ENCODE peak calls at places on chromosomes 3 and 15, in four cellular contexts. D, Y, I and U are unnamed samples.

GRCh38 chr3:139836656-139837464 is 98.1 kb upstream of the CLSTN2 start:
- DNase-seq in D (no peak), Y (no peak), I (no peak), U (no peak)

GRCh38 chr3:132315851-132316250 is 1.4 kb upstream of the ACP3 start:
- DNase-seq in D (no peak), Y (no peak), I (no peak), U (no peak)

GRCh38 chr3:107985496-107985895 is 105.3 kb downstream of the CD47 start:
- DNase-seq in D (no peak), Y (no peak), I (no peak), U (no peak)

GRCh38 chr3:13073976-13074375 is 747 bp upstream of the IQSEC1 start:
- DNase-seq in D (no peak), Y (no peak), I (no peak), U (no peak)

GRCh38 chr3:14803101-14803980 is 15.4 kb upstream of the FGD5 start:
- DNase-seq in D (peak), Y (peak), I (peak), U (no peak)

GRCh38 chr15:35484231-35484945 is 61.6 kb downstream of the DPH6 start:
- DNase-seq in D (no peak), Y (no peak), I (no peak), U (no peak)

GRCh38 chr15:83063555-83063954 is 3.5 kb downstream of the BTBD1 start:
- DNase-seq in D (no peak), Y (no peak), I (no peak), U (no peak)

GRCh38 chr15:75455982-75456531 is 4.6 kb upstream of the SIN3A start:
- DNase-seq in D (peak), Y (no peak), I (peak), U (no peak)

GRCh38 chr3:48679416-48680380 is 6.0 kb downstream of the NCKIPSD start:
- DNase-seq in D (no peak), Y (no peak), I (no peak), U (no peak)

GRCh38 chr3:124277516-124277890 is 285.6 kb upstream of the ROPN1 start:
- DNase-seq in D (no peak), Y (no peak), I (no peak), U (no peak)

GRCh38 chr15:78316211-78317077 is 17.0 kb upstream of the SKIC8 start:
- DNase-seq in D (no peak), Y (no peak), I (no peak), U (peak)

GRCh38 chr3:31755911-31756658 is 223.4 kb downstream of the STT3B start:
- DNase-seq in D (no peak), Y (no peak), I (no peak), U (no peak)

GRCh38 chr15:72116680-72117447 is 1.1 kb downstream of the MYO9A start:
- DNase-seq in D (no peak), Y (no peak), I (peak), U (no peak)

GRCh38 chr3:29065211-29065785 is 215.6 kb upstream of the RBMS3 start:
- DNase-seq in D (no peak), Y (no peak), I (peak), U (peak)

GRCh38 chr15:90075420-90076289 is 26.6 kb downstream of the IDH2 start:
- DNase-seq in D (peak), Y (no peak), I (no peak), U (peak)
- TF ChIP-seq HMGXB4 in D (no peak), Y (no peak), I (no peak), U (no peak)

DNA sequence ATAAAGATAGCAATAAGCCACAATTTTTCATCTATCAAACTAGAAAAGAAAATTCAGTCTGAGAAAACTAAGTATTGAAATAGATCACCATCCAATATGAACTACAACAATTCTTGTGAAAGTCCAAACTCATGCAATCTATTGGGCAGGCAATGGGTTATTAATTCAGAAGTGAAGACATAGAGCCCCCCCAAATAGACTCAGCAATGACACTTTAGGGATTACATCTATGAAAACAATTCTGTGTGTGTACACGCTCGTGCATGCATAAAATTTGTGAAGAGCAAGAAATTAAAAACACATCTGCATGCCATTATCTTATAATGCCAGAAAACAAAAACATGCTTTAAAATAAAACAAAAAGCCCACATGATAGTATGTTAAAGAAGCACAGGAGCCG is 151.3 kb downstream of the NR1I2 start:
- DNase-seq in D (no peak), Y (no peak), I (no peak), U (no peak)
- TF ChIP-seq JUN in D (no peak), Y (no peak), I (no peak), U (no peak)

GRCh38 chr3:166837535-166837934 is 542.6 kb downstream of the ZBBX start:
- DNase-seq in D (peak), Y (no peak), I (no peak), U (peak)
- TF ChIP-seq HMGXB4 in D (no peak), Y (no peak), I (no peak), U (no peak)

DNA sequence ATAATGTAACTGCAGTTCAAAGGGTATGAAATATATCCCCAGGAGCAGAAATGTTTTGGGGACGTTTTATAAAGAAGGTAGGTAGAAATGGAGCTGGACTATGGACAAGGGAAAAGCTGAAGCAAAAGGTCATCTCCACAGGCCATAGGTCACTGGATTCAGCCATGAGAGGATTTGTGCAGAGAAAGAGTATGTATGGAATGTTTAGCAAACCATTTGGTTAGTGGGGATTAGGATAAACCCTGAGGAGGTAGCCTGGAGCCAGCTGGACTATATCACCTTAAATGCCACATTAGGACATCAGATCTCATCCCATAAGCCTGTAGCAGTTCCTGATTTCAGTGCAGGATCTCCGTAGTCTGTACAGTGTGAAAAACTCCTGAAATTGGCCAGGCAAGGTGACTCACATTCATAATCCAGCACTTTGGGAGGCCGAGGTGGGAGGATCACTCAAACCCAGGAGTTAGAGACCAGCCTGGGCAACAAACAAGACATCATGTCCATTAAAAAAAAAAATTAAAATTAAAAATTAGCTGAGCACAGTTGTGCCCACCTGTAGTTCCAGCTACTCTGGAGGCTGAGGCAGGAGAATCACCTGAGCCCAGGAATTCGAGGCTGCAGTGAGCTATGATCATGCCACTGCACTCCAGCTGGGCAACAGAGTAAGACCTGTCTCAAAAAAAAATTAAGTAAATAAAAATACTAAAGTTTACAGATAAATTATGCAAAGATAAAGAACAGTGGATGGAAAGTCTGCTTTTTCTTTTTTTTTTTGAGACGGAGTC is 4.7 kb downstream of the IP6K1 start:
- DNase-seq in D (peak), Y (no peak), I (no peak), U (no peak)
- TF ChIP-seq JUN in D (no peak), Y (no peak), I (no peak), U (no peak)

DNA sequence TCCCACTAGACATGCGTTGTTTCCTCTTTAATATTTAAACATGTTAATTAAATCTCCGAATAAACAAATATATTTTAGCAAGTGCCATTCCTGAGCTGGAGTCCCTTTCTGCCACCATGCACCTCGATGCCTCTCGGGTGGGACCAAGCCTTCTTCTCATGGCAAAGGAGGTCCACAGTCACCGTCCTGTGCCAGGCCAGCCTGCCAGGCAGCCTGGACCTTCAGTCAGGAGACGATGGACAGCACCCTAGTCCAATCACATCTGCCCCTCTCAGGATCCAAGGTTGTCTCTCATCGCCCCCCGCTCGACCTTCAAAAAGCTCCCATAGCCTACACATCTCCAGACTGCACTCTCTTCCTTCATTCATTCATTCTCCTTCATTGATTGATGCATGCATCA is 22.6 kb downstream of the NTRK3 start:
- DNase-seq in D (no peak), Y (no peak), I (no peak), U (no peak)
- TF ChIP-seq HMGXB4 in D (no peak), Y (no peak), I (no peak), U (no peak)